ENCODE peak calls at places on chromosomes 6 and 20, in seven cellular contexts. One of them, this sample, is unnamed.

GRCh38 chr20:44471481-44471882 is 4.2 kb upstream of the TTPAL start:
- DNase-seq in NCI-H2029: no peak
- DNase-seq in NCI-H345: no peak
- DNase-seq in stromal cell of bone marrow: no peak
- DNase-seq in fibroblast of lung: peak
- DNase-seq in cardiac fibroblast: peak
- DNase-seq in endothelial cell: no peak
- DNase-seq in this sample: peak

GRCh38 chr20:44253528-44253927 is 6.4 kb downstream of the GDAP1L1 start:
- DNase-seq in NCI-H2029: no peak
- DNase-seq in NCI-H345: no peak
- DNase-seq in stromal cell of bone marrow: no peak
- DNase-seq in fibroblast of lung: no peak
- DNase-seq in cardiac fibroblast: no peak
- DNase-seq in endothelial cell: no peak
- DNase-seq in this sample: no peak

GRCh38 chr6:35363293-35363750 is 21.0 kb downstream of the PPARD start:
- DNase-seq in NCI-H2029: no peak
- DNase-seq in NCI-H345: no peak
- DNase-seq in stromal cell of bone marrow: no peak
- DNase-seq in fibroblast of lung: peak
- DNase-seq in cardiac fibroblast: peak
- DNase-seq in endothelial cell: no peak
- DNase-seq in this sample: peak

GRCh38 chr6:154370545-154370944 is 13.9 kb upstream of the IPCEF1 start:
- DNase-seq in NCI-H2029: no peak
- DNase-seq in NCI-H345: no peak
- DNase-seq in stromal cell of bone marrow: peak
- DNase-seq in fibroblast of lung: peak
- DNase-seq in cardiac fibroblast: peak
- DNase-seq in endothelial cell: peak
- DNase-seq in this sample: peak

GRCh38 chr6:143516700-143517446 is 5.4 kb upstream of the FUCA2 start:
- DNase-seq in NCI-H2029: no peak
- DNase-seq in NCI-H345: peak
- DNase-seq in stromal cell of bone marrow: no peak
- DNase-seq in fibroblast of lung: no peak
- DNase-seq in cardiac fibroblast: no peak
- DNase-seq in endothelial cell: no peak
- DNase-seq in this sample: no peak

GRCh38 chr6:15036690-15037245 is 209.1 kb upstream of the JARID2 start:
- DNase-seq in NCI-H2029: peak
- DNase-seq in NCI-H345: peak
- DNase-seq in stromal cell of bone marrow: no peak
- DNase-seq in fibroblast of lung: no peak
- DNase-seq in cardiac fibroblast: no peak
- DNase-seq in endothelial cell: no peak
- DNase-seq in this sample: no peak

GRCh38 chr6:162385980-162386379 is 341.6 kb downstream of the PRKN start:
- DNase-seq in NCI-H2029: no peak
- DNase-seq in NCI-H345: no peak
- DNase-seq in stromal cell of bone marrow: no peak
- DNase-seq in fibroblast of lung: peak
- DNase-seq in cardiac fibroblast: no peak
- DNase-seq in endothelial cell: no peak
- DNase-seq in this sample: no peak

GRCh38 chr6:27178001-27178730 is 69.3 kb upstream of the PRSS16 start:
- DNase-seq in NCI-H2029: peak
- DNase-seq in NCI-H345: peak
- DNase-seq in stromal cell of bone marrow: peak
- DNase-seq in fibroblast of lung: peak
- DNase-seq in cardiac fibroblast: peak
- DNase-seq in endothelial cell: peak
- DNase-seq in this sample: peak

GRCh38 chr6:46014511-46015118 is 1.0 kb downstream of the CLIC5 start:
- DNase-seq in NCI-H2029: no peak
- DNase-seq in NCI-H345: no peak
- DNase-seq in stromal cell of bone marrow: no peak
- DNase-seq in fibroblast of lung: no peak
- DNase-seq in cardiac fibroblast: no peak
- DNase-seq in endothelial cell: peak
- DNase-seq in this sample: no peak

GRCh38 chr20:44198872-44199271 is 11.7 kb downstream of the OSER1 start:
- DNase-seq in NCI-H2029: no peak
- DNase-seq in NCI-H345: no peak
- DNase-seq in stromal cell of bone marrow: no peak
- DNase-seq in fibroblast of lung: no peak
- DNase-seq in cardiac fibroblast: no peak
- DNase-seq in endothelial cell: no peak
- DNase-seq in this sample: no peak

GRCh38 chr6:31821301-31822037 is 6.1 kb upstream of the HSPA1B start:
- DNase-seq in NCI-H2029: no peak
- DNase-seq in NCI-H345: no peak
- DNase-seq in stromal cell of bone marrow: no peak
- DNase-seq in fibroblast of lung: peak
- DNase-seq in cardiac fibroblast: peak
- DNase-seq in endothelial cell: peak
- DNase-seq in this sample: peak

GRCh38 chr6:159640722-159641482 is 52.1 kb downstream of the SOD2 start:
- DNase-seq in NCI-H2029: no peak
- DNase-seq in NCI-H345: no peak
- DNase-seq in stromal cell of bone marrow: no peak
- DNase-seq in fibroblast of lung: no peak
- DNase-seq in cardiac fibroblast: no peak
- DNase-seq in endothelial cell: no peak
- DNase-seq in this sample: no peak

GRCh38 chr6:149125309-149125708 is 192.2 kb upstream of the TAB2 start:
- DNase-seq in NCI-H2029: no peak
- DNase-seq in NCI-H345: no peak
- DNase-seq in stromal cell of bone marrow: no peak
- DNase-seq in fibroblast of lung: no peak
- DNase-seq in cardiac fibroblast: no peak
- DNase-seq in endothelial cell: no peak
- DNase-seq in this sample: no peak

GRCh38 chr6:121944361-121944760 is 455.1 kb upstream of the HSF2 start:
- DNase-seq in NCI-H2029: no peak
- DNase-seq in NCI-H345: no peak
- DNase-seq in stromal cell of bone marrow: peak
- DNase-seq in fibroblast of lung: no peak
- DNase-seq in cardiac fibroblast: peak
- DNase-seq in endothelial cell: no peak
- DNase-seq in this sample: no peak

GRCh38 chr20:2382833-2383232 is 2.1 kb downstream of the TGM6 start:
- DNase-seq in NCI-H2029: no peak
- DNase-seq in NCI-H345: no peak
- DNase-seq in stromal cell of bone marrow: no peak
- DNase-seq in fibroblast of lung: no peak
- DNase-seq in cardiac fibroblast: no peak
- DNase-seq in endothelial cell: no peak
- DNase-seq in this sample: peak

GRCh38 chr6:47358440-47359225 is 48.9 kb upstream of the TNFRSF21 start:
- DNase-seq in NCI-H2029: no peak
- DNase-seq in NCI-H345: no peak
- DNase-seq in stromal cell of bone marrow: no peak
- DNase-seq in fibroblast of lung: no peak
- DNase-seq in cardiac fibroblast: no peak
- DNase-seq in endothelial cell: no peak
- DNase-seq in this sample: no peak

GRCh38 chr20:49712918-49713778 is 530 bp downstream of the B4GALT5 start:
- DNase-seq in NCI-H2029: no peak
- DNase-seq in NCI-H345: peak
- DNase-seq in stromal cell of bone marrow: no peak
- DNase-seq in fibroblast of lung: no peak
- DNase-seq in cardiac fibroblast: peak
- DNase-seq in endothelial cell: peak
- DNase-seq in this sample: peak

GRCh38 chr6:130406935-130407532 is 41.2 kb downstream of the TMEM200A start:
- DNase-seq in NCI-H2029: no peak
- DNase-seq in NCI-H345: no peak
- DNase-seq in stromal cell of bone marrow: no peak
- DNase-seq in fibroblast of lung: no peak
- DNase-seq in cardiac fibroblast: no peak
- DNase-seq in endothelial cell: no peak
- DNase-seq in this sample: no peak

GRCh38 chr20:46701556-46701955 is 7.9 kb upstream of the SLC2A10 start:
- DNase-seq in NCI-H2029: no peak
- DNase-seq in NCI-H345: no peak
- DNase-seq in stromal cell of bone marrow: no peak
- DNase-seq in fibroblast of lung: no peak
- DNase-seq in cardiac fibroblast: peak
- DNase-seq in endothelial cell: no peak
- DNase-seq in this sample: no peak

GRCh38 chr20:41014557-41015088 is 14.0 kb upstream of the TOP1 start:
- DNase-seq in NCI-H2029: no peak
- DNase-seq in NCI-H345: no peak
- DNase-seq in stromal cell of bone marrow: no peak
- DNase-seq in fibroblast of lung: no peak
- DNase-seq in cardiac fibroblast: peak
- DNase-seq in endothelial cell: no peak
- DNase-seq in this sample: no peak

GRCh38 chr20:61234224-61234623 is 17.8 kb upstream of the CDH4 start:
- DNase-seq in NCI-H2029: no peak
- DNase-seq in NCI-H345: no peak
- DNase-seq in stromal cell of bone marrow: no peak
- DNase-seq in fibroblast of lung: no peak
- DNase-seq in cardiac fibroblast: no peak
- DNase-seq in endothelial cell: no peak
- DNase-seq in this sample: no peak

GRCh38 chr6:2877960-2878359 is 25.1 kb downstream of the SERPINB9 start:
- DNase-seq in NCI-H2029: no peak
- DNase-seq in NCI-H345: no peak
- DNase-seq in stromal cell of bone marrow: no peak
- DNase-seq in fibroblast of lung: no peak
- DNase-seq in cardiac fibroblast: no peak
- DNase-seq in endothelial cell: no peak
- DNase-seq in this sample: no peak

GRCh38 chr6:112833546-112834215 is 486.6 kb downstream of the RFPL4B start:
- DNase-seq in NCI-H2029: peak
- DNase-seq in NCI-H345: no peak
- DNase-seq in stromal cell of bone marrow: no peak
- DNase-seq in fibroblast of lung: peak
- DNase-seq in cardiac fibroblast: peak
- DNase-seq in endothelial cell: no peak
- DNase-seq in this sample: peak

GRCh38 chr6:3119040-3119723 is 671 bp downstream of the BPHL start:
- DNase-seq in NCI-H2029: peak
- DNase-seq in NCI-H345: no peak
- DNase-seq in stromal cell of bone marrow: no peak
- DNase-seq in fibroblast of lung: peak
- DNase-seq in cardiac fibroblast: peak
- DNase-seq in endothelial cell: no peak
- DNase-seq in this sample: peak